ENCODE peak calls at places on chromosomes 11 and 22, in four cellular contexts. V is Jurkat, Clone E6-1; O is kidney; F is cardiac fibroblast. B is an unnamed sample.

GRCh38 chr22:19631899-19632670 is 82.2 kb upstream of the SEPTIN5 start:
- DNase-seq in F (peak; percentile 55), O (peak; percentile 48), V (peak; percentile 45), B (peak; percentile 88)

GRCh38 chr11:117909611-117910382 is 19.4 kb downstream of the TMPRSS13 start:
- DNase-seq in F (no peak), V (no peak), O (no peak), B (no peak)

GRCh38 chr22:36383110-36383581 is 4.6 kb downstream of the MYH9 start:
- DNase-seq in O (no peak), F (peak; percentile 92), V (peak; percentile 57), B (peak; percentile 82)

GRCh38 chr22:46638601-46639431 is 18.6 kb downstream of the GRAMD4 start:
- DNase-seq in O (no peak), V (no peak), F (peak; percentile 36), B (no peak)

GRCh38 chr22:40183029-40183581 is 5.4 kb downstream of the TNRC6B start:
- DNase-seq in V (no peak), F (peak; percentile 87), O (no peak), B (peak; percentile 44)

GRCh38 chr11:47185305-47186075 is 744 bp downstream of the PACSIN3 start:
- DNase-seq in O (peak; percentile 84), V (no peak), F (peak; percentile 34), B (peak; percentile 92)

GRCh38 chr11:57359896-57360690 is 20.9 kb downstream of the PRG3 start:
- DNase-seq in V (no peak), F (no peak), O (no peak), B (no peak)

GRCh38 chr11:12139144-12139881 is 28.9 kb downstream of the MICAL2 start:
- DNase-seq in V (no peak), F (peak; percentile 88), O (no peak), B (peak; percentile 92)

GRCh38 chr22:39574779-39575551 is 4.4 kb downstream of the CACNA1I start:
- DNase-seq in O (no peak), V (no peak), F (peak; percentile 88), B (peak; percentile 99)